ENCODE peak calls at places on chromosomes 6 and 20, in six cellular contexts. V, I, K, C, J and D are unnamed samples.

GRCh38 chr20:58722877-58723627 is 30.5 kb downstream of the NPEPL1 start:
- DNase-seq in V (no peak), C (no peak), K (no peak), I (peak), J (no peak), D (no peak)

GRCh38 chr6:53926505-53926904 is 131.7 kb downstream of the LRRC1 start:
- DNase-seq in J (no peak), K (no peak), C (no peak), I (no peak), V (no peak), D (no peak)

GRCh38 chr20:17735206-17735804 is 35.5 kb downstream of the BANF2 start:
- DNase-seq in V (no peak), C (no peak), J (no peak), K (no peak), I (no peak), D (peak)

GRCh38 chr20:48065833-48066232 is 280.6 kb upstream of the SULF2 start:
- DNase-seq in K (no peak), V (no peak), C (no peak), J (no peak), I (no peak), D (no peak)

GRCh38 chr6:16361861-16362260 is 123.5 kb downstream of the GMPR start:
- DNase-seq in I (no peak), C (no peak), V (no peak), K (no peak), J (no peak), D (no peak)

GRCh38 chr6:31403283-31403989 is at the start of gene MICA:
- DNase-seq in K (peak), J (peak), C (peak), V (peak), I (peak), D (peak)

GRCh38 chr6:82277686-82278085 is 30.1 kb upstream of the IBTK start:
- DNase-seq in C (no peak), V (no peak), J (no peak), K (no peak), I (no peak), D (no peak)

GRCh38 chr6:89385156-89385667 is 26.9 kb downstream of the RRAGD start:
- DNase-seq in J (peak), K (no peak), I (no peak), C (no peak), V (no peak), D (no peak)

GRCh38 chr6:149166324-149166723 is 151.2 kb upstream of the TAB2 start:
- DNase-seq in C (no peak), V (no peak), J (no peak), I (no peak), K (no peak), D (no peak)

GRCh38 chr6:27297857-27298730 is 14.0 kb downstream of the POM121L2 start:
- DNase-seq in I (no peak), J (no peak), K (no peak), C (peak), V (no peak), D (no peak)

GRCh38 chr6:137224890-137225198 is 5.7 kb upstream of the IFNGR1 start:
- DNase-seq in C (no peak), V (no peak), K (no peak), I (no peak), J (no peak), D (no peak)

GRCh38 chr6:106300020-106300772 is 25.4 kb downstream of the ATG5 start:
- DNase-seq in C (no peak), I (no peak), V (no peak), K (no peak), J (no peak), D (no peak)

GRCh38 chr20:44599715-44600114 is 17.3 kb downstream of the PKIG start:
- DNase-seq in K (no peak), I (no peak), C (no peak), V (no peak), J (no peak), D (no peak)

GRCh38 chr6:32851025-32851424 is 2.5 kb downstream of the TAP1 start:
- DNase-seq in I (no peak), K (no peak), C (no peak), J (no peak), V (no peak), D (no peak)

GRCh38 chr6:50091641-50092040 is 41.9 kb upstream of the DEFB112 start:
- DNase-seq in I (no peak), V (no peak), K (no peak), J (no peak), C (no peak), D (no peak)

GRCh38 chr6:44542401-44543116 is 155.1 kb downstream of the CDC5L start:
- DNase-seq in C (no peak), I (no peak), V (no peak), K (no peak), J (no peak), D (no peak)

GRCh38 chr6:44701637-44702101 is 314.2 kb downstream of the CDC5L start:
- DNase-seq in K (no peak), C (no peak), V (no peak), J (no peak), I (no peak), D (no peak)

GRCh38 chr6:42120895-42121865 is 21.2 kb downstream of the C6orf132 start:
- DNase-seq in I (no peak), K (no peak), V (no peak), J (no peak), C (no peak), D (no peak)

GRCh38 chr6:33418690-33419291 is 884 bp upstream of the CUTA start:
- DNase-seq in K (no peak), V (no peak), I (no peak), J (no peak), C (no peak), D (no peak)

GRCh38 chr6:79048611-79049010 is 29.4 kb downstream of the PHIP start:
- DNase-seq in I (no peak), V (no peak), J (no peak), C (peak), K (no peak), D (no peak)

GRCh38 chr6:41489284-41489851 is 56.8 kb upstream of the FOXP4 start:
- DNase-seq in I (no peak), V (no peak), C (no peak), J (no peak), K (no peak), D (no peak)

GRCh38 chr20:62758226-62758912 is 37.9 kb upstream of the MRGBP start:
- DNase-seq in V (no peak), J (no peak), I (peak), K (no peak), C (no peak), D (no peak)

GRCh38 chr6:121297699-121298098 is 36.6 kb downstream of the TBC1D32 start:
- DNase-seq in K (no peak), C (no peak), I (no peak), V (no peak), J (no peak), D (no peak)

GRCh38 chr20:43066061-43066575 is 123.6 kb downstream of the PTPRT start:
- DNase-seq in C (no peak), I (no peak), K (no peak), V (no peak), J (no peak), D (no peak)

GRCh38 chr6:122845916-122846632 is 57.0 kb downstream of the SMPDL3A start:
- DNase-seq in J (no peak), C (no peak), I (no peak), V (no peak), K (no peak), D (no peak)

GRCh38 chr6:42217165-42217522 is 517 bp downstream of the MRPS10 start:
- DNase-seq in I (no peak), C (peak), V (no peak), J (no peak), K (no peak), D (no peak)

GRCh38 chr20:62640870-62641748 is 1.2 kb upstream of the SLCO4A1 start:
- DNase-seq in C (no peak), I (peak), V (no peak), J (no peak), K (no peak), D (no peak)

GRCh38 chr6:121897337-121897760 is 461.9 kb downstream of the GJA1 start:
- DNase-seq in I (no peak), K (no peak), V (no peak), C (no peak), J (no peak), D (no peak)

GRCh38 chr6:106862858-106863257 is 111.7 kb downstream of the CD24 start:
- DNase-seq in I (no peak), K (no peak), C (no peak), J (no peak), V (no peak), D (no peak)

GRCh38 chr6:3088446-3088845 is 20.2 kb downstream of the RIPK1 start:
- DNase-seq in C (no peak), V (no peak), J (no peak), K (no peak), I (no peak), D (no peak)

GRCh38 chr6:169473663-169474062 is 220.0 kb upstream of the THBS2 start:
- DNase-seq in C (no peak), V (no peak), K (no peak), I (no peak), J (no peak), D (no peak)